ENCODE peak calls at places on chromosomes 5 and 9, in seven cellular contexts. F, T, C, I, B, N and P are unnamed samples.

GRCh38 chr5:115415143-115415491 is 118.7 kb upstream of the CCDC112 start:
- DNase-seq in F (peak), N (peak), T (peak), B (peak), C (peak), I (no peak), P (no peak)

GRCh38 chr5:88785396-88786216 is 97.4 kb downstream of the MEF2C start:
- DNase-seq in N (peak), F (peak), T (peak), B (peak), I (no peak), C (peak), P (no peak)

GRCh38 chr9:137176302-137177182 is 4.7 kb upstream of the TMEM210 start:
- DNase-seq in F (no peak), N (peak), C (peak), T (peak), I (peak), B (no peak), P (peak)

GRCh38 chr9:129258124-129258822 is 80.2 kb upstream of the IER5L start:
- DNase-seq in T (peak), F (peak), N (peak), B (peak), I (peak), C (peak), P (peak)

GRCh38 chr9:6777218-6777902 is 19.6 kb downstream of the KDM4C start:
- DNase-seq in T (no peak), I (no peak), B (no peak), N (no peak), C (no peak), F (no peak), P (no peak)

GRCh38 chr5:138724470-138725146 is 28.6 kb upstream of the CTNNA1 start:
- DNase-seq in F (peak), B (peak), I (no peak), T (no peak), N (no peak), C (no peak), P (no peak)

GRCh38 chr5:145633474-145633873 is 201.7 kb downstream of the PRELID2 start:
- DNase-seq in N (no peak), I (no peak), F (no peak), B (no peak), C (no peak), T (no peak), P (no peak)

GRCh38 chr9:91775011-91775707 is 174.9 kb downstream of the ROR2 start:
- DNase-seq in F (peak), N (peak), T (peak), C (peak), I (peak), B (no peak), P (peak)

GRCh38 chr5:40554794-40555193 is 124.9 kb upstream of the PTGER4 start:
- DNase-seq in B (no peak), C (no peak), T (no peak), I (no peak), N (no peak), F (no peak), P (no peak)

GRCh38 chr9:91127653-91128052 is 234.1 kb downstream of the AUH start:
- DNase-seq in I (no peak), B (no peak), N (peak), F (peak), C (peak), T (no peak), P (no peak)

GRCh38 chr5:154506049-154506715 is 28.2 kb upstream of the HAND1 start:
- DNase-seq in T (no peak), B (no peak), C (no peak), N (no peak), I (no peak), F (no peak), P (no peak)

GRCh38 chr9:976805-977360 is 428 bp downstream of the DMRT3 start:
- DNase-seq in N (no peak), C (no peak), B (no peak), I (no peak), F (peak), T (no peak), P (no peak)

GRCh38 chr9:1231998-1232919 is 182.1 kb downstream of the DMRT2 start:
- DNase-seq in T (no peak), N (peak), F (peak), I (no peak), C (peak), B (no peak), P (no peak)

GRCh38 chr5:17329566-17329965 is 112.1 kb downstream of the BASP1 start:
- DNase-seq in F (no peak), I (no peak), B (peak), N (no peak), C (no peak), T (no peak), P (no peak)

GRCh38 chr5:133977858-133978257 is 9.4 kb upstream of the C5orf15 start:
- DNase-seq in T (no peak), N (peak), C (peak), B (no peak), F (peak), I (no peak), P (no peak)

GRCh38 chr5:136979131-136979530 is 520.0 kb downstream of the SPOCK1 start:
- DNase-seq in T (no peak), I (no peak), B (peak), F (no peak), N (peak), C (peak), P (no peak)

GRCh38 chr5:77718934-77719610 is 57.1 kb downstream of the TBCA start:
- DNase-seq in N (no peak), T (no peak), B (no peak), F (no peak), C (no peak), I (no peak), P (no peak)

GRCh38 chr9:123468541-123468940 is 112.5 kb downstream of the CRB2 start:
- DNase-seq in N (no peak), C (no peak), T (no peak), F (no peak), B (no peak), I (no peak), P (no peak)

GRCh38 chr9:116576386-116576785 is 110.7 kb upstream of the TRIM32 start:
- DNase-seq in C (no peak), F (no peak), I (no peak), T (no peak), N (no peak), B (no peak), P (no peak)

GRCh38 chr9:91898451-91899433 is 51.3 kb downstream of the ROR2 start:
- DNase-seq in B (no peak), F (no peak), N (no peak), C (peak), I (peak), T (peak), P (no peak)

GRCh38 chr5:145347026-145347616 is 488.0 kb downstream of the PRELID2 start:
- DNase-seq in I (no peak), B (no peak), N (peak), T (peak), F (peak), C (peak), P (peak)

GRCh38 chr9:128081052-128081451 is 13.0 kb downstream of the SLC25A25 start:
- DNase-seq in N (peak), T (peak), C (peak), I (peak), B (no peak), F (no peak), P (no peak)

GRCh38 chr5:2529371-2530100 is 221.9 kb downstream of the IRX2 start:
- DNase-seq in F (no peak), N (no peak), C (no peak), I (no peak), T (no peak), B (no peak), P (no peak)

GRCh38 chr9:31253800-31254762 is 1130.4 kb upstream of the ACO1 start:
- DNase-seq in B (no peak), I (no peak), C (no peak), F (no peak), N (no peak), T (no peak), P (no peak)

GRCh38 chr9:34986541-34987047 is 3.0 kb upstream of the DNAJB5 start:
- DNase-seq in C (no peak), I (no peak), B (no peak), T (no peak), F (no peak), N (peak), P (peak)

GRCh38 chr5:56003179-56003578 is 8.4 kb upstream of the IL6ST start:
- DNase-seq in B (peak), T (peak), F (peak), N (peak), I (no peak), C (peak), P (no peak)

GRCh38 chr5:17021363-17021932 is 85.4 kb upstream of the MYO10 start:
- DNase-seq in T (no peak), C (peak), F (no peak), I (no peak), B (no peak), N (no peak), P (no peak)

GRCh38 chr5:149561848-149562247 is 10.6 kb upstream of the CSNK1A1 start:
- DNase-seq in B (peak), I (peak), N (peak), C (peak), T (peak), F (peak), P (peak)

GRCh38 chr5:2207966-2208544 is 325.3 kb upstream of the IRX4 start:
- DNase-seq in I (peak), F (peak), C (no peak), B (no peak), N (peak), T (peak), P (no peak)

GRCh38 chr9:134959126-134959970 is 41.6 kb upstream of the FCN1 start:
- DNase-seq in I (no peak), C (no peak), F (no peak), B (no peak), N (no peak), T (no peak), P (no peak)

GRCh38 chr9:134957945-134958227 is 40.2 kb upstream of the FCN1 start:
- DNase-seq in N (no peak), F (no peak), C (no peak), I (no peak), T (no peak), B (no peak), P (no peak)

GRCh38 chr9:134961331-134962064 is 43.8 kb upstream of the FCN1 start:
- DNase-seq in T (no peak), N (no peak), B (no peak), F (no peak), C (no peak), I (no peak), P (peak)

GRCh38 chr9:134960701-134961181 is 43.0 kb upstream of the FCN1 start:
- DNase-seq in N (no peak), T (no peak), I (no peak), F (no peak), B (no peak), C (no peak), P (no peak)

DNA sequence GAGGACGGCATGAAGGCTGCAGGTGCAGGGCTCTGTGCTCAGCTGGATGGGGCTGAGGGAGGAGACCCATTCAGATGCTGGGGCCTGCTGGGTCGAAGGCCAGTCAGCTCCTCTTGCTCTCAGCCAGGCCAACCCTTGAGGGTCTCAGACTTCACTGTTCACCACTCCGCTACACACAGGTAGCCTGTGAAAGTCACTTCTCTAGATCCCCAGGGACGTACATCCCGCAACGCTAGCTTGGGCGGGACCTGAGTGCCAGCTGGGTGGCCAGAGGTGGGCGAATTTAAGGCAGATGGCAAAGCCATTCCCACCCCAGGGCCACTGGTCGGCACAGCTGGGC is 42.2 kb upstream of the FCN1 start:
- DNase-seq in I (no peak), F (no peak), B (no peak), C (no peak), N (no peak), T (no peak), P (no peak)
- H3K27ac ChIP-seq in I (no peak), F (no peak), B (no peak), C (no peak), N (no peak), T (no peak), P (no peak)

DNA sequence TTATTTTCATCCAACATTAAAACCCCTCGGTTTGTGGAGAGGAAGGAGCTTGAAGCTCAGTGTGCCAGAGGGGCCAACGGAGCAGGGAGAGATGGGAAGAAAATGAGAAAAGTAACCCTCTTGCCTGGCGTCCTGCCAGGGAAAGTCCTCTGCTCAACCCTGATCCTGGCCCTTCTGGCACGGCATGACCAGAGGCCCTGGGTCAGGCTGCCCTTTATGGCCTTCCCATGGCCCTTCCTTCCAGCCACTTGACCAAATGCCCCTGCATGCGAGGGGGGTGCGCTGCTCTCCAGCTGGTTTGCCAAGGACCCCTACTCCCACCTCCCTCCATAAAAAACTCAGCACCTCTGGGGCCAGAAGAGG is 43.8 kb downstream of the SPRY4 start:
- DNase-seq in F (no peak), T (no peak), C (no peak), N (no peak), B (no peak), I (no peak), P (no peak)
- H2AFZ ChIP-seq in F (no peak), T (no peak), C (no peak), N (no peak), B (no peak), I (no peak), P (no peak)

GRCh38 chr9:2837915-2838314 is 6.0 kb downstream of the PUM3 start:
- DNase-seq in C (peak), F (no peak), N (no peak), I (no peak), T (no peak), B (no peak), P (no peak)
- TF ChIP-seq CTCF in C (peak), F (peak), N (no peak), I (peak), T (peak), B (peak), P (peak)

DNA sequence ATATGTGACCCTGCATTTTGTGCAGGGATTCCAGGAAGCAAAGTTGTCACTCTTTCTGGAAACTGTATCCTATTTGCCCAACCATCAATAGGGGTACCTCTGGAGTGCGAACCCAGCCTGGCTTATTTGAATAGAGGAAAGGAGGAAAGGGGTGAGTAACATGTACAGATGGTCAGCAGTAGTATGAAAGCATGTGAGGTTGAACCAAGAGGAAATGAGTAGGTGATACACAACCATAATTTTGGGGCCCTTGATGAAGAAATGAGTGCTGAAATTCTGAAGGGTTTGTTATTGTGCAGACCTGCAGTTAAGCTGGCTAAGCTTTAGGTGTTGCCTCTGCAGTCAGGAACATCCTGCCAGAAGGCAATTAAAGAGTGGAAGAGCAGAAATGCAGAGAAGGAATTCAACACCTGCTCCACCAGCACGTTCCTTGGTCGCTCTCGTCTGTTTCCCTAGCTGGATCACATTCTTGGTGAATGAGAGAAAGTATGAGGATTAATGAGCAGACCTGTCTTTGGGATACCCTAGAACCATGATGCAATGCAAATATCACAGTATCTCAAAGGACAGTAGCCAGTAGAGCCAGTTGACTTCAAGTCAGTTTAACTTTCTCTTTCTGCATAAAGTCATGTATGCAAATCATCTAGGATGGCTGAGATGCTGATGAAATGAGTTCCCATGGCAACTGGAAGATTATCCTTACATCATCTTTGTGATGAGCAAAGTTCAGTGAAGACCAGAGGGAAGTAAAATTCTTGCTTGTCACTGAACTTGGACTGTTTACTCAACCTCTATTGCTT is 13.2 kb upstream of the IL12B start:
- DNase-seq in I (no peak), N (no peak), B (peak), T (peak), F (no peak), C (no peak), P (no peak)
- H3K27ac ChIP-seq in I (no peak), N (no peak), B (no peak), T (no peak), F (no peak), C (no peak), P (no peak)

GRCh38 chr5:169336234-169336633 is 35.3 kb upstream of the SLIT3 start:
- DNase-seq in T (no peak), C (no peak), B (no peak), N (no peak), I (no peak), F (no peak), P (no peak)

GRCh38 chr5:169335806-169336205 is 34.9 kb upstream of the SLIT3 start:
- DNase-seq in B (no peak), N (no peak), F (no peak), C (no peak), T (no peak), I (no peak), P (no peak)

GRCh38 chr5:169328401-169328800 is 27.5 kb upstream of the SLIT3 start:
- DNase-seq in I (no peak), T (no peak), B (no peak), N (no peak), C (no peak), F (no peak), P (no peak)

GRCh38 chr5:169331292-169331852 is 30.4 kb upstream of the SLIT3 start:
- DNase-seq in I (no peak), C (no peak), F (no peak), N (no peak), B (no peak), T (peak), P (no peak)
- H2AFZ ChIP-seq in I (no peak), C (no peak), F (no peak), N (no peak), B (no peak), T (no peak), P (no peak)